ENCODE peak calls at places on chromosomes 13 and 19, in eight cellular contexts. One of them, this sample, is unnamed.

GRCh38 chr19:20124879-20125278 is 42.1 kb upstream of the ZNF486 start:
- DNase-seq in pancreas: no peak
- DNase-seq in GM23338: no peak
- DNase-seq in adrenal gland: no peak
- DNase-seq in brain microvascular endothelial cell: no peak
- DNase-seq in body of pancreas: no peak
- DNase-seq in stomach: no peak
- DNase-seq in fibroblast of lung: no peak
- DNase-seq in this sample: no peak

GRCh38 chr13:77325371-77325941 is 1.4 kb downstream of the MYCBP2 start:
- DNase-seq in fibroblast of lung: peak; percentile 28
- DNase-seq in adrenal gland: no peak
- DNase-seq in brain microvascular endothelial cell: no peak
- DNase-seq in pancreas: no peak
- DNase-seq in GM23338: peak; percentile 24
- DNase-seq in body of pancreas: no peak
- DNase-seq in stomach: no peak
- DNase-seq in this sample: peak; percentile 36

GRCh38 chr13:32984857-32985626 is 31.2 kb upstream of the KL start:
- DNase-seq in pancreas: no peak
- DNase-seq in stomach: peak; percentile 39
- DNase-seq in brain microvascular endothelial cell: no peak
- DNase-seq in adrenal gland: no peak
- DNase-seq in body of pancreas: no peak
- DNase-seq in fibroblast of lung: no peak
- DNase-seq in GM23338: no peak
- DNase-seq in this sample: no peak

GRCh38 chr13:43895940-43896339 is 16.2 kb downstream of the LACC1 start:
- DNase-seq in adrenal gland: no peak
- DNase-seq in body of pancreas: no peak
- DNase-seq in stomach: no peak
- DNase-seq in pancreas: no peak
- DNase-seq in fibroblast of lung: peak; percentile 44
- DNase-seq in brain microvascular endothelial cell: no peak
- DNase-seq in GM23338: no peak
- DNase-seq in this sample: no peak

GRCh38 chr19:5369962-5370367 is 29.4 kb upstream of the PTPRS start:
- DNase-seq in fibroblast of lung: peak; percentile 17
- DNase-seq in brain microvascular endothelial cell: peak; percentile 35
- DNase-seq in body of pancreas: peak; percentile 62
- DNase-seq in GM23338: peak; percentile 84
- DNase-seq in pancreas: peak; percentile 37
- DNase-seq in adrenal gland: peak; percentile 60
- DNase-seq in stomach: peak; percentile 69
- DNase-seq in this sample: peak; percentile 16

GRCh38 chr13:79581870-79582315 is 100.9 kb downstream of the NDFIP2 start:
- DNase-seq in body of pancreas: no peak
- DNase-seq in pancreas: no peak
- DNase-seq in stomach: no peak
- DNase-seq in adrenal gland: no peak
- DNase-seq in brain microvascular endothelial cell: peak; percentile 52
- DNase-seq in GM23338: no peak
- DNase-seq in fibroblast of lung: peak; percentile 50
- DNase-seq in this sample: no peak

GRCh38 chr19:53868892-53869804 is 1.5 kb downstream of the MYADM start:
- DNase-seq in fibroblast of lung: peak; percentile 88
- DNase-seq in GM23338: peak; percentile 94
- DNase-seq in adrenal gland: peak; percentile 86
- DNase-seq in body of pancreas: peak; percentile 89
- DNase-seq in pancreas: peak; percentile 88
- DNase-seq in brain microvascular endothelial cell: peak; percentile 94
- DNase-seq in stomach: peak; percentile 90
- DNase-seq in this sample: peak; percentile 77

GRCh38 chr13:101157261-101157660 is 259.0 kb downstream of the NALCN start:
- DNase-seq in pancreas: no peak
- DNase-seq in adrenal gland: no peak
- DNase-seq in GM23338: peak; percentile 33
- DNase-seq in stomach: no peak
- DNase-seq in fibroblast of lung: no peak
- DNase-seq in brain microvascular endothelial cell: no peak
- DNase-seq in body of pancreas: no peak
- DNase-seq in this sample: no peak

GRCh38 chr13:110014719-110015118 is 228.3 kb upstream of the IRS2 start:
- DNase-seq in stomach: no peak
- DNase-seq in adrenal gland: no peak
- DNase-seq in body of pancreas: peak; percentile 34
- DNase-seq in brain microvascular endothelial cell: no peak
- DNase-seq in GM23338: no peak
- DNase-seq in fibroblast of lung: peak; percentile 75
- DNase-seq in pancreas: peak; percentile 43
- DNase-seq in this sample: peak; percentile 4

GRCh38 chr19:38402967-38403674 is at the start of gene FAM98C:
- DNase-seq in GM23338: peak; percentile 98
- DNase-seq in adrenal gland: peak; percentile 97
- DNase-seq in body of pancreas: peak; percentile 97
- DNase-seq in fibroblast of lung: peak; percentile 95
- DNase-seq in brain microvascular endothelial cell: peak; percentile 95
- DNase-seq in pancreas: peak; percentile 97
- DNase-seq in stomach: peak; percentile 98
- DNase-seq in this sample: peak; percentile 98

GRCh38 chr13:50244913-50245574 is 229.8 kb downstream of the KCNRG start:
- DNase-seq in brain microvascular endothelial cell: peak; percentile 91
- DNase-seq in body of pancreas: no peak
- DNase-seq in fibroblast of lung: peak; percentile 94
- DNase-seq in pancreas: no peak
- DNase-seq in GM23338: no peak
- DNase-seq in adrenal gland: peak; percentile 39
- DNase-seq in stomach: peak; percentile 36
- DNase-seq in this sample: peak; percentile 39

GRCh38 chr19:13985771-13986347 is 20.3 kb downstream of the RFX1 start:
- DNase-seq in fibroblast of lung: no peak
- DNase-seq in GM23338: peak; percentile 56
- DNase-seq in adrenal gland: no peak
- DNase-seq in pancreas: no peak
- DNase-seq in body of pancreas: no peak
- DNase-seq in brain microvascular endothelial cell: no peak
- DNase-seq in stomach: no peak
- DNase-seq in this sample: no peak

GRCh38 chr13:99316657-99317244 is 9.6 kb upstream of the GPR183 start:
- DNase-seq in pancreas: peak; percentile 56
- DNase-seq in stomach: peak; percentile 37
- DNase-seq in GM23338: no peak
- DNase-seq in brain microvascular endothelial cell: no peak
- DNase-seq in body of pancreas: peak; percentile 69
- DNase-seq in fibroblast of lung: no peak
- DNase-seq in adrenal gland: no peak
- DNase-seq in this sample: no peak

GRCh38 chr13:46469064-46469463 is 82.0 kb upstream of the RUBCNL start:
- DNase-seq in adrenal gland: no peak
- DNase-seq in body of pancreas: no peak
- DNase-seq in pancreas: no peak
- DNase-seq in brain microvascular endothelial cell: no peak
- DNase-seq in GM23338: no peak
- DNase-seq in fibroblast of lung: peak; percentile 87
- DNase-seq in stomach: no peak
- DNase-seq in this sample: no peak

GRCh38 chr13:105565328-105565727 is 970.1 kb downstream of the EFNB2 start:
- DNase-seq in stomach: no peak
- DNase-seq in brain microvascular endothelial cell: no peak
- DNase-seq in pancreas: no peak
- DNase-seq in adrenal gland: no peak
- DNase-seq in body of pancreas: no peak
- DNase-seq in GM23338: no peak
- DNase-seq in fibroblast of lung: peak; percentile 54
- DNase-seq in this sample: no peak

GRCh38 chr19:30360378-30361106 is 11.6 kb upstream of the ZNF536 start:
- DNase-seq in brain microvascular endothelial cell: no peak
- DNase-seq in GM23338: peak; percentile 55
- DNase-seq in pancreas: no peak
- DNase-seq in body of pancreas: no peak
- DNase-seq in adrenal gland: no peak
- DNase-seq in stomach: peak; percentile 3
- DNase-seq in fibroblast of lung: no peak
- DNase-seq in this sample: no peak

GRCh38 chr13:31887311-31887710 is 144.3 kb upstream of the FRY start:
- DNase-seq in brain microvascular endothelial cell: peak; percentile 20
- DNase-seq in pancreas: no peak
- DNase-seq in adrenal gland: no peak
- DNase-seq in GM23338: no peak
- DNase-seq in body of pancreas: no peak
- DNase-seq in fibroblast of lung: peak; percentile 50
- DNase-seq in stomach: no peak
- DNase-seq in this sample: no peak

GRCh38 chr19:4088975-4089374 is 22.3 kb upstream of the ZBTB7A start:
- DNase-seq in GM23338: no peak
- DNase-seq in stomach: no peak
- DNase-seq in fibroblast of lung: no peak
- DNase-seq in body of pancreas: no peak
- DNase-seq in pancreas: no peak
- DNase-seq in adrenal gland: no peak
- DNase-seq in brain microvascular endothelial cell: no peak
- DNase-seq in this sample: peak; percentile 35

GRCh38 chr13:110232146-110232545 is 74.8 kb downstream of the COL4A1 start:
- DNase-seq in adrenal gland: no peak
- DNase-seq in stomach: no peak
- DNase-seq in pancreas: no peak
- DNase-seq in GM23338: no peak
- DNase-seq in fibroblast of lung: no peak
- DNase-seq in body of pancreas: no peak
- DNase-seq in brain microvascular endothelial cell: no peak
- DNase-seq in this sample: no peak

DNA sequence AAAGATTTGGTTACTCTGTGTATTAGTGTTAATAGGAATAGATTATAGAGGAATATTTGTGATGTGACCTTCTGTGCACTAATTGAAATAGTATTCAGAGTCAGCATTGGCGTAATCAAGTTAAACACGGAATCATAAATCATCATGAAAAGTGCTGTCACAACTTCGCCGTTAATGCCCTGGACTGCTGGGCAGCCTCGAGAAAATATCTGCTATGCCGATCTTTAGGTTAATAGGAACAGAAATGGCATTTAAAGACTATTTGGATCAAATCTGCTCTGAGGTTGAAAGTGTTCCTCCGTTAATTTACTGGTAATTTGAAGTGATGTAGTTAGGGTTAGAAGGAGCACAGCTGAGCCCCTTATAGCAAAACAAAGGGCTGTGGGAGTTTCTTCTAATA is 219.0 kb downstream of the MZT1 start:
- DNase-seq in brain microvascular endothelial cell: no peak
- DNase-seq in body of pancreas: no peak
- DNase-seq in pancreas: no peak
- DNase-seq in fibroblast of lung: no peak
- DNase-seq in adrenal gland: no peak
- DNase-seq in stomach: no peak
- DNase-seq in GM23338: no peak
- DNase-seq in this sample: no peak
- H3K4me3 ChIP-seq in brain microvascular endothelial cell: no peak overlapping the region
- H3K4me3 ChIP-seq in body of pancreas: no peak overlapping the region
- H3K4me3 ChIP-seq in pancreas: no peak overlapping the region
- H3K4me3 ChIP-seq in fibroblast of lung: no peak overlapping the region
- H3K4me3 ChIP-seq in adrenal gland: no peak overlapping the region
- H3K4me3 ChIP-seq in stomach: no peak overlapping the region
- H3K4me3 ChIP-seq in GM23338: no peak overlapping the region
- H3K4me3 ChIP-seq in this sample: no peak overlapping the region

GRCh38 chr19:36120092-36120983 is 5.1 kb downstream of the TBCB start:
- DNase-seq in adrenal gland: no peak
- DNase-seq in fibroblast of lung: no peak
- DNase-seq in pancreas: no peak
- DNase-seq in stomach: no peak
- DNase-seq in GM23338: no peak
- DNase-seq in body of pancreas: no peak
- DNase-seq in brain microvascular endothelial cell: no peak
- DNase-seq in this sample: no peak

GRCh38 chr19:36116344-36116637 is 1.0 kb downstream of the TBCB start:
- DNase-seq in GM23338: no peak
- DNase-seq in body of pancreas: no peak
- DNase-seq in pancreas: no peak
- DNase-seq in brain microvascular endothelial cell: no peak
- DNase-seq in fibroblast of lung: no peak
- DNase-seq in stomach: no peak
- DNase-seq in adrenal gland: no peak
- DNase-seq in this sample: no peak

GRCh38 chr19:36125557-36125956 is 10.3 kb downstream of the TBCB start:
- DNase-seq in body of pancreas: no peak
- DNase-seq in brain microvascular endothelial cell: no peak
- DNase-seq in fibroblast of lung: no peak
- DNase-seq in GM23338: no peak
- DNase-seq in adrenal gland: no peak
- DNase-seq in stomach: no peak
- DNase-seq in pancreas: no peak
- DNase-seq in this sample: no peak

GRCh38 chr19:36121486-36122124 is 6.3 kb downstream of the TBCB start:
- DNase-seq in adrenal gland: no peak
- DNase-seq in pancreas: no peak
- DNase-seq in body of pancreas: no peak
- DNase-seq in GM23338: no peak
- DNase-seq in brain microvascular endothelial cell: no peak
- DNase-seq in fibroblast of lung: no peak
- DNase-seq in stomach: no peak
- DNase-seq in this sample: no peak

DNA sequence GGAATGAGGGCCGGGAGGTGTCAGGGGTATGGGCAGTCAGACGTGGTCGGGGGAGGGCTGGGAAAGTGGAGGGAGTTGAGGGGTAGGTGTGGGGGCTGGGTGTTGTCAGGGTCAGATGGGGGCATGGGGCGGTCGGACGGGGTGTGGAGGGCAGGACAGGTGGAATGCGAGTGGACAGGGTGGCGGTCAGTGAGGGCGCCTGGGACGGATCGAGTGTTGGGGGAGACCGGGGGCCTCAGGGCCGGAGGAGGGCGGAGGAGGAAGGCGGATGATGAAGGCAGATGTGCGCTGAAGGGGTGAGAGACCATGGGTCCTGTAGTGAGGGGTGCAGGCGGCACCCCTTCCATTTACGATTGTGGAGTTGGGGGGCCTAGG is 5.7 kb downstream of the TBCB start:
- DNase-seq in pancreas: no peak
- DNase-seq in body of pancreas: no peak
- DNase-seq in fibroblast of lung: no peak
- DNase-seq in stomach: no peak
- DNase-seq in adrenal gland: no peak
- DNase-seq in brain microvascular endothelial cell: no peak
- DNase-seq in GM23338: no peak
- DNase-seq in this sample: no peak
- H3K36me3 ChIP-seq in pancreas: no peaks in the 10 kb centered on the region
- H3K36me3 ChIP-seq in body of pancreas: no peaks in the 10 kb centered on the region
- H3K36me3 ChIP-seq in fibroblast of lung: peaks cover 18% of the 10 kb centered on the region
- H3K36me3 ChIP-seq in stomach: peaks cover 94% of the 10 kb centered on the region
- H3K36me3 ChIP-seq in adrenal gland: peaks cover 80% of the 10 kb centered on the region
- H3K36me3 ChIP-seq in brain microvascular endothelial cell: peaks cover 45% of the 10 kb centered on the region
- H3K36me3 ChIP-seq in GM23338: no peaks in the 10 kb centered on the region
- H3K36me3 ChIP-seq in this sample: peaks cover 6% of the 10 kb centered on the region

GRCh38 chr19:44683434-44684210 is 12.3 kb downstream of the CEACAM19 start:
- DNase-seq in body of pancreas: no peak
- DNase-seq in stomach: no peak
- DNase-seq in adrenal gland: no peak
- DNase-seq in GM23338: no peak
- DNase-seq in pancreas: peak; percentile 59
- DNase-seq in brain microvascular endothelial cell: no peak
- DNase-seq in fibroblast of lung: no peak
- DNase-seq in this sample: no peak
- H3K4me3 ChIP-seq in body of pancreas: no peak overlapping the region
- H3K4me3 ChIP-seq in stomach: no peak overlapping the region
- H3K4me3 ChIP-seq in adrenal gland: no peak overlapping the region
- H3K4me3 ChIP-seq in GM23338: no peak overlapping the region
- H3K4me3 ChIP-seq in pancreas: no peak overlapping the region
- H3K4me3 ChIP-seq in brain microvascular endothelial cell: no peak overlapping the region
- H3K4me3 ChIP-seq in fibroblast of lung: no peak overlapping the region
- H3K4me3 ChIP-seq in this sample: no peak overlapping the region

GRCh38 chr19:2803486-2804155 is 16.0 kb upstream of the ZNF554 start:
- DNase-seq in pancreas: no peak
- DNase-seq in body of pancreas: no peak
- DNase-seq in adrenal gland: no peak
- DNase-seq in brain microvascular endothelial cell: no peak
- DNase-seq in stomach: no peak
- DNase-seq in fibroblast of lung: no peak
- DNase-seq in GM23338: no peak
- DNase-seq in this sample: no peak
- H3K36me3 ChIP-seq in pancreas: no peaks in the 10 kb centered on the region
- H3K36me3 ChIP-seq in body of pancreas: no peaks in the 10 kb centered on the region
- H3K36me3 ChIP-seq in adrenal gland: peaks cover 19% of the 10 kb centered on the region
- H3K36me3 ChIP-seq in brain microvascular endothelial cell: peaks cover 53% of the 10 kb centered on the region
- H3K36me3 ChIP-seq in stomach: peaks cover 96% of the 10 kb centered on the region
- H3K36me3 ChIP-seq in fibroblast of lung: peaks cover 33% of the 10 kb centered on the region
- H3K36me3 ChIP-seq in GM23338: no peaks in the 10 kb centered on the region
- H3K36me3 ChIP-seq in this sample: peaks cover 4% of the 10 kb centered on the region

This sample was measured in small intestine.